ENCODE peak calls at places on chromosome 21, in ten cellular contexts. J is tibial nerve, V is sigmoid colon, Z is GM12891, G is K562, R is ovary, C is right lobe of liver, Y is spleen, I is suprapubic skin, Q is upper lobe of left lung. M is an unnamed sample.
A peak's percentile ranks its signal among the peaks of the same experiment; 100 is the strongest.

GRCh38 chr21:15309721-15310120 is 244.9 kb upstream of the NRIP1 start:
- DNase-seq in J (peak; percentile 73), V (peak; percentile 83), Z (no peak), G (no peak), R (peak; percentile 47), C (peak; percentile 68), Y (no peak), I (no peak), Q (no peak), M (no peak)

GRCh38 chr21:15870819-15871218 is 141.0 kb downstream of the USP25 start:
- DNase-seq in J (no peak), V (no peak), Z (no peak), G (no peak), R (no peak), C (no peak), Y (no peak), I (no peak), Q (no peak), M (no peak)

GRCh38 chr21:46361937-46362336 is 38.0 kb downstream of the PCNT start:
- DNase-seq in J (no peak), V (no peak), Z (no peak), G (no peak), R (no peak), C (no peak), Y (no peak), I (no peak), Q (no peak), M (no peak)

GRCh38 chr21:41952568-41953248 is 1.1 kb downstream of the C2CD2 start:
- DNase-seq in J (no peak), V (no peak), Z (no peak), G (no peak), R (no peak), C (no peak), Y (peak; percentile 65), I (no peak), Q (no peak), M (no peak)

GRCh38 chr21:35520302-35520701 is 471.2 kb upstream of the RUNX1 start:
- DNase-seq in J (no peak), V (no peak), Z (no peak), G (peak; percentile 45), R (no peak), C (no peak), Y (no peak), I (no peak), Q (no peak), M (no peak)

GRCh38 chr21:41737656-41738324 is 29.1 kb downstream of the RIPK4 start:
- DNase-seq in J (no peak), V (no peak), Z (no peak), G (no peak), R (no peak), C (no peak), Y (no peak), I (no peak), Q (no peak), M (no peak)

GRCh38 chr21:18744840-18745239 is 341.3 kb upstream of the TMPRSS15 start:
- DNase-seq in J (no peak), V (no peak), Z (no peak), G (no peak), R (no peak), C (no peak), Y (no peak), I (no peak), Q (no peak), M (no peak)

GRCh38 chr21:17462276-17462981 is 50.4 kb upstream of the CXADR start:
- DNase-seq in J (no peak), V (no peak), Z (no peak), G (no peak), R (no peak), C (peak; percentile 69), Y (no peak), I (no peak), Q (no peak), M (no peak)

GRCh38 chr21:15121655-15122120 is 56.9 kb upstream of the NRIP1 start:
- DNase-seq in J (no peak), V (no peak), Z (no peak), G (no peak), R (peak; percentile 44), C (no peak), Y (no peak), I (no peak), Q (no peak), M (peak; percentile 3)

GRCh38 chr21:40466893-40467483 is 380.0 kb downstream of the DSCAM start:
- DNase-seq in J (peak; percentile 35), V (no peak), Z (no peak), G (peak; percentile 2), R (no peak), C (no peak), Y (no peak), I (no peak), Q (no peak), M (no peak)

GRCh38 chr21:26797878-26798456 is 47.2 kb downstream of the ADAMTS1 start:
- DNase-seq in J (no peak), V (no peak), Z (no peak), G (no peak), R (no peak), C (no peak), Y (no peak), I (no peak), Q (no peak), M (no peak)

GRCh38 chr21:20968391-20968790 is 29.8 kb upstream of the NCAM2 start:
- DNase-seq in J (no peak), V (no peak), Z (no peak), G (no peak), R (no peak), C (no peak), Y (no peak), I (no peak), Q (no peak), M (no peak)

GRCh38 chr21:34574581-34574980 is 40.3 kb downstream of the RCAN1 start:
- DNase-seq in J (no peak), V (no peak), Z (no peak), G (no peak), R (no peak), C (no peak), Y (no peak), I (no peak), Q (no peak), M (no peak)

GRCh38 chr21:23887709-23888303 is 1719.5 kb downstream of the MRPL39 start:
- DNase-seq in J (no peak), V (no peak), Z (no peak), G (peak; percentile 66), R (no peak), C (no peak), Y (peak; percentile 87), I (no peak), Q (peak; percentile 46), M (no peak)

GRCh38 chr21:33367309-33367973 is 35.8 kb upstream of the IFNGR2 start:
- DNase-seq in J (no peak), V (no peak), Z (no peak), G (no peak), R (no peak), C (no peak), Y (no peak), I (no peak), Q (no peak), M (no peak)
- TF ChIP-seq POLR2A in J (no peak), V (no peak), Z (no peak), G (no peak), R (no peak), C (no peak), Y (no peak), I (no peak), Q (no peak), M (no peak)

GRCh38 chr21:43718872-43719747 is at the start of gene PDXK:
- DNase-seq in J (peak; percentile 71), V (peak; percentile 92), Z (peak; percentile 79), G (peak; percentile 94), R (peak; percentile 87), C (peak; percentile 94), Y (peak; percentile 98), I (no peak), Q (peak; percentile 98), M (peak; percentile 82)
- TF ChIP-seq POLR2A in J (peak; percentile 93), V (no peak), Z (no peak), G (peak; percentile 78), R (peak; percentile 83), C (peak; percentile 96), Y (peak; percentile 66), I (no peak), Q (peak; percentile 89), M (peak; percentile 91)

DNA sequence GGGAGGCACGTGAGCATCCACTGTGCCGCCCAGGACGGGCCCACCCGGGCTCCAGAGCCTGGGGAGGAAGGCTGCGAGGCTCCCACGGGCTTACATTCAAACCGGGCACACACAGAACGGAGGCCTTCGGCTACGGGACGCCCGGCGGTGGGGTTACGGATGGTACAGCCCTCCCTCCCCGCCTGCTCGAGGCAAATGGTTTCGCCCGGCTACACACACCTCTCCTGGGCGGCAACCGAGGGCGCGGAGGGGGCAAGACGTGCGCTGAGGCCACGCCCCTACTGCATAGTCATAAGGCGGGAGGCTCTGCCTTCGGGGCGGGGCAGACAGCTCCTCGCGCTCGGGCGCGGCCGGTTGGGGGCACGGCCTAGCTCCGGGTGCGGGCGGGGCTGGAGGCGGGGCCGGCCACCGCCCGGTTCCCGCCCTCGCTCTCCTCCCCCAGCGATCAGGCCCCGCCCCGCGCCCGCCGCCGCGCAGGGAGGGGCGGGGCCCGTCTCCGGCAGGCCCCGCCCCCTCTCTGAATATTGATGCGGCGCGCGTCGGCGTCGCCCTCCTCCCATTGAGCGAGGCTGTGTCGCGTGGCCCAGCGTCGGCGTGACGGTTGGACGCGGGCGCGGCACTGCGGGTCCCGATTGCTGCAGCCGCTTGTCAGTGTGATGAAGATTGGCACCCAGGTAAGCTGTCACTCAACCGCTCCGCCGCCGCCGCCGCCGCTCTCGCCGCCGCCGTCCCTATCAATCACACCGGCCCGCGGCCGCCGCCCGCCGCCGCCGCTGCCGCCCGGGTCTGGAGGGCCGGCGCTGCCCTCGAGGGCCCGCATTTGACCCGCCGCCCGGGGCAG is at the start of gene PKNOX1:
- DNase-seq in J (peak; percentile 95), V (peak; percentile 100), Z (peak; percentile 94), G (peak; percentile 100), R (peak; percentile 99), C (peak; percentile 100), Y (peak; percentile 100), I (peak; percentile 99), Q (peak; percentile 99), M (peak; percentile 99)
- TF ChIP-seq POLR2A in J (peak; percentile 82), V (no peak), Z (no peak), G (no peak), R (peak; percentile 59), C (peak; percentile 57), Y (peak; percentile 4), I (no peak), Q (peak; percentile 52), M (peak; percentile 61)

DNA sequence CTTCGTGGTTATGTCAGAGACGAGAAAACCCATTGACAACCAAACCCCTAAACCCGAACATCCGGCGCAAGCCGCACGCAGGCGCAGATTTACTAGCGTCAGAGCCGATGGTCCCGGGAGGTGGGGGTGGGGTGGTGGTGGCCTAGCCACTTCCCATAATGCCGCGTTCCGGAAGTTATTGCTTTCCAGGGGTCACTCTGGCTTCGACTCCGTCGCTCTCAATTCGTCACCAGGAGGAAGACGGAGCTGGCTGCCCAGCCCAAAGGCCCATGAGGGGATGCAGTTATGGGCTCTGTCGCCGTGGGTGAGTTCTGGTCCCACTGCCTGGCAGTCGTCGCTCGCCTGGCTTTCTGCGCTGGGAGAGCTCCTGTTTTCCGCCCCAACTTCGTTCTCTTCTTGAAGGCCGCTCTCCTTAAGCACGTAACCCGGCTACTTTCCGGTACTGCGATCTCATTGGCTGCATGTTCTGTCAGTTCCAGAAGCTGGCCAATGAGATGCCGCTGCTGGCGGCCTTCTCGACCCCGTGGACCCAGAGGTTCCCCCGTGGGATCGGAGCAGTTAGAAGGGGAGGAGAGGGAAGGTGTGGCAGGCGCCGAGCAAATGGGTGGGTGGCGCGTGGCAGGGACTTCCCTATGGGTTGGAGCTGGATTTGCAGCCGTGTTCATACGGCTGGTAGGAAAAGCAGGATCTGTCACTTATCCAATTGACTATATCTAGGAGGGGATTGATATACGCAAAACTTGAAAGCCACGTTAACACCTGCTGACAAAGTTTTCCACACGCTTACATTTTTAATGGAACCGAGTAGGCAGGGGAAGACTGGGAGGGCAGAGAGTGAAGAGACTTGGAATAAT is at the start of gene USP16:
- DNase-seq in J (peak; percentile 95), V (peak; percentile 98), Z (peak; percentile 85), G (peak; percentile 100), R (peak; percentile 93), C (peak; percentile 96), Y (peak; percentile 96), I (peak; percentile 98), Q (peak; percentile 94), M (peak; percentile 98)
- TF ChIP-seq POLR2A in J (peak; percentile 52), V (peak; percentile 11), Z (peak; percentile 92), G (peak; percentile 95), R (peak; percentile 55), C (peak; percentile 54), Y (no peak), I (no peak), Q (peak; percentile 82), M (peak; percentile 42)